ENCODE peak calls at places on chromosomes 2 and 18, in eight cellular contexts. B is thoracic aorta, A is A549, Z is osteocyte, W is GM06990, O is activated B cell treated with CpG ODN at 0.5 μM for 24 hours, Y is MCF 10A, X is AG09319. H is an unnamed sample.
A peak's percentile ranks its signal among the peaks of the same experiment; 100 is the strongest.

GRCh38 chr2:220553150-220553549 is 925.7 kb downstream of the SLC4A3 start:
- DNase-seq in B (no peak), A (no peak), Z (no peak), W (no peak), O (no peak), Y (no peak), X (no peak), H (no peak)

GRCh38 chr2:21372654-21373053 is 248.9 kb downstream of the TDRD15 start:
- DNase-seq in B (no peak), A (peak; percentile 7), Z (no peak), W (no peak), O (no peak), Y (peak; percentile 43), X (no peak), H (no peak)

GRCh38 chr18:78901923-78902794 is 77.5 kb upstream of the SALL3 start:
- DNase-seq in B (no peak), A (no peak), Z (peak; percentile 75), W (no peak), O (no peak), Y (no peak), X (no peak), H (no peak)

GRCh38 chr2:176200971-176201370 is 12.5 kb downstream of the HOXD1 start:
- DNase-seq in B (no peak), A (no peak), Z (no peak), W (no peak), O (no peak), Y (no peak), X (no peak), H (no peak)

GRCh38 chr2:232588680-232589585 is 38.4 kb downstream of the EIF4E2 start:
- DNase-seq in B (peak; percentile 25), A (peak; percentile 20), Z (no peak), W (no peak), O (no peak), Y (peak; percentile 90), X (peak; percentile 77), H (no peak)

GRCh38 chr18:57984490-57985109 is 59.4 kb upstream of the NEDD4L start:
- DNase-seq in B (no peak), A (no peak), Z (no peak), W (no peak), O (no peak), Y (no peak), X (no peak), H (no peak)

GRCh38 chr18:43139288-43139946 is 23.9 kb upstream of the RIT2 start:
- DNase-seq in B (no peak), A (no peak), Z (no peak), W (no peak), O (no peak), Y (no peak), X (no peak), H (no peak)

GRCh38 chr2:130336877-130337734 is 5.6 kb upstream of the IMP4 start:
- DNase-seq in B (no peak), A (peak; percentile 90), Z (peak; percentile 94), W (peak; percentile 72), O (no peak), Y (peak; percentile 68), X (peak; percentile 41), H (no peak)

GRCh38 chr18:23249348-23249747 is 114.1 kb downstream of the CABLES1 start:
- DNase-seq in B (no peak), A (no peak), Z (no peak), W (no peak), O (no peak), Y (no peak), X (no peak), H (no peak)

GRCh38 chr18:28855989-28856388 is 679.1 kb upstream of the CDH2 start:
- DNase-seq in B (no peak), A (no peak), Z (no peak), W (no peak), O (no peak), Y (no peak), X (no peak), H (no peak)

GRCh38 chr2:43219383-43220228 is 6.8 kb downstream of the ZFP36L2 start:
- DNase-seq in B (peak; percentile 46), A (peak; percentile 81), Z (peak; percentile 88), W (peak; percentile 88), O (peak; percentile 58), Y (peak; percentile 88), X (no peak), H (peak; percentile 73)

GRCh38 chr18:58349650-58350049 is 279.2 kb downstream of the ALPK2 start:
- DNase-seq in B (no peak), A (no peak), Z (no peak), W (peak; percentile 32), O (no peak), Y (no peak), X (no peak), H (no peak)

GRCh38 chr18:22165603-22166069 is 3.8 kb upstream of the GATA6 start:
- DNase-seq in B (no peak), A (no peak), Z (no peak), W (no peak), O (no peak), Y (no peak), X (no peak), H (no peak)

GRCh38 chr2:113203901-113204519 is 30.2 kb downstream of the PSD4 start:
- DNase-seq in B (no peak), A (peak; percentile 82), Z (peak; percentile 91), W (no peak), O (peak; percentile 54), Y (peak; percentile 81), X (peak; percentile 40), H (peak; percentile 56)

GRCh38 chr2:191870744-191871143 is 23.9 kb upstream of the CAVIN2 start:
- DNase-seq in B (no peak), A (no peak), Z (no peak), W (no peak), O (no peak), Y (no peak), X (no peak), H (no peak)

GRCh38 chr2:25339791-25340339 is 1.9 kb downstream of the DNMT3A start:
- DNase-seq in B (no peak), A (no peak), Z (no peak), W (no peak), O (no peak), Y (no peak), X (no peak), H (no peak)
- TF ChIP-seq CTCF in B (no peak), A (no peak), Z (no peak), W (no peak), O (no peak), Y (no peak), X (no peak), H (no peak)

GRCh38 chr2:10924441-10924840 is 12.7 kb downstream of the KCNF1 start:
- DNase-seq in B (no peak), A (no peak), Z (no peak), W (no peak), O (no peak), Y (no peak), X (no peak), H (no peak)

GRCh38 chr2:10923007-10923372 is 11.3 kb downstream of the KCNF1 start:
- DNase-seq in B (no peak), A (no peak), Z (no peak), W (no peak), O (no peak), Y (no peak), X (no peak), H (no peak)

GRCh38 chr2:10926191-10926830 is 14.6 kb downstream of the KCNF1 start:
- DNase-seq in B (no peak), A (no peak), Z (no peak), W (no peak), O (no peak), Y (no peak), X (no peak), H (no peak)

GRCh38 chr2:10923965-10924364 is 12.2 kb downstream of the KCNF1 start:
- DNase-seq in B (no peak), A (no peak), Z (no peak), W (no peak), O (no peak), Y (no peak), X (no peak), H (no peak)

DNA sequence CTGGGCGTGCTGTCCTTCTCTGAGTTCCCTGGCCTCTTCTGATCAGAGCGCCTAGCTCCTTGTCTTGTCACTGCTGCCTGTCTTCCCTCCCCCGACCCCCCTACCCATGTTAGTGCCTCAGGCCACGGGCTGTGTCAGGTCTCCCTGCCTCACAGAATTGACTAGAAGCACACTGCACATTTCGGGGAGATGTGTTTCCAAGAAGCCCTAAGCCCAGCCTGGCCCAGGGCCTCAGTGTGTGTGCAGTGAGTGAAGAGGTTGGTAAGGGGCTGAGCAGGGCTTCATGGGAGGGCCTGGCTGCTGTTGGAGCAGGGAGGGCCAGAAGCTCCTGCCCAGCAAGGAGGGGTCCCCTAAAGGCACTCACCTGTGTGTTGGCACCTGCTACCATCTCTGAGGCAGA is 13.1 kb downstream of the KCNF1 start:
- DNase-seq in B (no peak), A (no peak), Z (no peak), W (no peak), O (no peak), Y (no peak), X (no peak), H (no peak)
- TF ChIP-seq CTCF in B (no peak), A (no peak), Z (no peak), W (no peak), O (no peak), Y (no peak), X (no peak), H (no peak)

DNA sequence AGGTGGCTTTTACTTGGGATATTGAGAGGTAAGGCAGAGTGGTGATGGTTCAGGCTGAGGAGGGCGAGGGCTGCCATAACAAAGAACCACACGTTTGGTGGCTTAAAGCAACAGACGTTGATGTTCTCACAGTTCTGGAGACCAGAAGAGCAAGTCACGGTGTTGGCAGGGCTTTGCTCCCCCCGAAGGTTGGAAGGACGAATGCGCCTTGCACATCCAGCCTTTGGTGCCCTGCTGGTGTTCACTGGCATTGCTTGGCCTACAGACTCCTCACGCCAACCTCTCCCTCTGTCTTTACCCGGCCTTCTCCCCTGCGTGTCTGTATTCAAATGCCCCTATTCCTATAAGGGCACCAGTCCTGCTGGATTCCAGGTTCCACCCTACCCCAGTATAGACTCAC is 125.4 kb downstream of the TPO start:
- DNase-seq in B (no peak), A (peak; percentile 53), Z (no peak), W (no peak), O (no peak), Y (peak; percentile 44), X (no peak), H (no peak)
- TF ChIP-seq CTCF in B (no peak), A (no peak), Z (peak; percentile 46), W (no peak), O (no peak), Y (peak; percentile 53), X (peak; percentile 8), H (no peak)

GRCh38 chr2:133788391-133788790 is 220.1 kb upstream of the NCKAP5 start:
- DNase-seq in B (no peak), A (no peak), Z (no peak), W (no peak), O (no peak), Y (no peak), X (no peak), H (no peak)

GRCh38 chr2:133789743-133790142 is 221.5 kb upstream of the NCKAP5 start:
- DNase-seq in B (no peak), A (no peak), Z (no peak), W (no peak), O (no peak), Y (no peak), X (no peak), H (no peak)

GRCh38 chr2:133787207-133787606 is 218.9 kb upstream of the NCKAP5 start:
- DNase-seq in B (no peak), A (no peak), Z (no peak), W (no peak), O (no peak), Y (no peak), X (peak; percentile 3), H (no peak)

GRCh38 chr2:133790706-133791105 is 222.4 kb upstream of the NCKAP5 start:
- DNase-seq in B (no peak), A (no peak), Z (no peak), W (no peak), O (no peak), Y (no peak), X (no peak), H (no peak)

GRCh38 chr2:133787651-133788050 is 219.4 kb upstream of the NCKAP5 start:
- DNase-seq in B (no peak), A (no peak), Z (no peak), W (no peak), O (no peak), Y (no peak), X (no peak), H (no peak)
- TF ChIP-seq CTCF in B (no peak), A (no peak), Z (no peak), W (no peak), O (no peak), Y (no peak), X (no peak), H (no peak)